ENCODE peak calls at places on chromosomes 4 and X, in four cellular contexts. T is H9, Y is mesendoderm, A is H1. G is an unnamed sample.

GRCh38 chr4:109576462-109576861 is 16.4 kb downstream of the MCUB start:
- DNase-seq in Y (no peak), A (no peak), T (no peak), G (peak)

GRCh38 chr4:3461515-3462291 is 1.4 kb upstream of the DOK7 start:
- DNase-seq in Y (no peak), T (no peak), A (no peak), G (no peak)

GRCh38 chrX:15686818-15687685 is 22.4 kb upstream of the CLTRN start:
- DNase-seq in T (peak), Y (peak), A (no peak), G (peak)

GRCh38 chr4:54550415-54551171 is 107.2 kb upstream of the KIT start:
- DNase-seq in A (no peak), T (no peak), Y (peak), G (peak)

GRCh38 chrX:8629871-8630270 is 102.1 kb downstream of the ANOS1 start:
- DNase-seq in A (no peak), T (no peak), Y (no peak), G (peak)

GRCh38 chr4:79898055-79898454 is 175.0 kb downstream of the ANTXR2 start:
- DNase-seq in A (no peak), Y (no peak), T (no peak), G (no peak)

GRCh38 chr4:170675568-170676262 is 586.0 kb upstream of the AADAT start:
- DNase-seq in Y (peak), T (no peak), A (no peak), G (peak)

GRCh38 chr4:185096032-185096653 is 46.9 kb upstream of the SLC25A4 start:
- DNase-seq in T (no peak), A (no peak), Y (peak), G (peak)

GRCh38 chr4:848803-849477 is 23.0 kb upstream of the CPLX1 start:
- DNase-seq in T (no peak), A (no peak), Y (no peak), G (no peak)

GRCh38 chr4:158906073-158906472 is 137.2 kb downstream of the FNIP2 start:
- DNase-seq in A (no peak), T (no peak), Y (no peak), G (no peak)

GRCh38 chrX:123422875-123423274 is 238.8 kb downstream of the GRIA3 start:
- DNase-seq in Y (peak), A (no peak), T (no peak), G (peak)

GRCh38 chr4:152259866-152260265 is 276.0 kb downstream of the FBXW7 start:
- DNase-seq in Y (no peak), A (no peak), T (no peak), G (peak)

GRCh38 chrX:10542549-10542948 is 77.8 kb downstream of the MID1 start:
- DNase-seq in T (no peak), Y (no peak), A (no peak), G (no peak)

GRCh38 chr4:141580523-141580922 is 55.9 kb upstream of the IL15 start:
- DNase-seq in Y (peak), T (no peak), A (no peak), G (peak)

GRCh38 chrX:114272096-114272686 is 311.7 kb upstream of the HTR2C start:
- DNase-seq in T (no peak), Y (no peak), A (no peak), G (no peak)

GRCh38 chr4:147496500-147496899 is 15.6 kb downstream of the EDNRA start:
- DNase-seq in T (no peak), A (no peak), Y (no peak), G (no peak)

GRCh38 chr4:147492301-147492700 is 11.4 kb downstream of the EDNRA start:
- DNase-seq in A (no peak), T (no peak), Y (no peak), G (peak)

GRCh38 chr4:147491076-147491475 is 10.2 kb downstream of the EDNRA start:
- DNase-seq in A (no peak), T (no peak), Y (no peak), G (no peak)

GRCh38 chr4:147494301-147494700 is 13.4 kb downstream of the EDNRA start:
- DNase-seq in Y (no peak), T (no peak), A (no peak), G (no peak)

GRCh38 chr4:147492761-147493160 is 11.9 kb downstream of the EDNRA start:
- DNase-seq in T (no peak), Y (no peak), A (no peak), G (peak)
- H4K5ac ChIP-seq in T (no peak), Y (no peak), A (no peak), G (no peak)

DNA sequence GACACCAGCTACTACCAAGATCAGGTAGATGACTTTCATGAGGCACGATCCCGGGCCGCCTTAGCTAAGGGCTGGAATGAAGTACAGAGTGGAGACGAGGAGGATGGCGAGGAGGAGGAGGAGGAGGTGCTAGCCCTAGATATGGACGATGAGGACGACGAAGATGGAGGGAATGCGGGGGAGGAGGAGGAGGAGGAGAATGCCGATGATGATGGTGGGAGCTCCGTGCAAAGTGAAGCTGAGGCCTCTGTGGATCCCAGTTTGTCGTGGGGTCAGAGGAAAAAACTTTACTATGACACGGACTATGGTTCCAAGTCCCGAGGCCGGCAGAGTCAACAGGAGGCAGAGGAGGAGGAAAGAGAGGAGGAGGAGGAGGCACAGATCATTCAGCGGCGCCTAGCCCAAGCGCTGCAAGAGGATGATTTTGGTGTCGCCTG is 481 bp downstream of the UTP3 start:
- DNase-seq in A (no peak), Y (peak), T (no peak), G (no peak)
- H3K23ac ChIP-seq in A (no peak), Y (peak), T (no peak), G (peak)

GRCh38 chr4:89538886-89539285 is 231.3 kb upstream of the GPRIN3 start:
- DNase-seq in T (no peak), Y (no peak), A (no peak), G (peak)

GRCh38 chr4:89541998-89542397 is 234.4 kb upstream of the GPRIN3 start:
- DNase-seq in T (no peak), A (no peak), Y (no peak), G (no peak)

GRCh38 chr4:89538171-89538570 is 230.6 kb upstream of the GPRIN3 start:
- DNase-seq in Y (no peak), A (no peak), T (no peak), G (no peak)

GRCh38 chr4:89539374-89539773 is 231.8 kb upstream of the GPRIN3 start:
- DNase-seq in Y (peak), A (no peak), T (no peak), G (peak)

GRCh38 chr4:89539797-89540711 is 232.5 kb upstream of the GPRIN3 start:
- DNase-seq in A (no peak), T (no peak), Y (peak), G (peak)
- H3K4me2 ChIP-seq in A (no peak), T (no peak), Y (no peak), G (peak)

GRCh38 chr4:75781328-75781727 is 57.0 kb downstream of the USO1 start:
- DNase-seq in A (no peak), Y (no peak), T (no peak), G (peak)
- H4K5ac ChIP-seq in A (no peak), Y (no peak), T (no peak), G (no peak)

GRCh38 chrX:136725446-136726104 is 55.2 kb downstream of the ARHGEF6 start:
- DNase-seq in A (no peak), T (no peak), Y (no peak), G (peak)
- H3K23ac ChIP-seq in A (no peak), T (no peak), Y (no peak), G (no peak)

G was measured in IMR-90.